ENCODE peak calls at places on chromosomes 1 and 21, in four cellular contexts. U is stimulated activated naive B cell treated with anti-CD40 and anti-IgM and Interleukin-4, amounts not matched to agents 10 μg/mL and 1 μg/mL and 100 μg/mL, for 72 hours; A is right cardiac atrium; J is adipocyte. B is an unnamed sample.
A peak's percentile ranks its signal among the peaks of the same experiment; 100 is the strongest.

GRCh38 chr1:97623220-97623619 is 297.6 kb downstream of the DPYD start:
- DNase-seq in J (no peak), U (no peak), A (no peak), B (no peak)

GRCh38 chr1:155127672-155128468 is at the start of gene EFNA1:
- DNase-seq in J (peak; percentile 76), U (no peak), A (peak; percentile 91), B (peak; percentile 70)

GRCh38 chr1:28156821-28157220 is 19.7 kb downstream of the PTAFR start:
- DNase-seq in J (no peak), A (peak; percentile 67), U (no peak), B (no peak)

GRCh38 chr21:44047996-44048560 is 36.0 kb downstream of the TRAPPC10 start:
- DNase-seq in A (no peak), J (no peak), U (no peak), B (no peak)

GRCh38 chr1:1781526-1781903 is 3.2 kb upstream of the NADK start:
- DNase-seq in J (no peak), A (no peak), U (no peak), B (no peak)

GRCh38 chr1:10656431-10656830 is 140.0 kb downstream of the CASZ1 start:
- DNase-seq in A (no peak), J (no peak), U (no peak), B (no peak)

GRCh38 chr1:224308064-224308463 is 21.9 kb downstream of the NVL start:
- DNase-seq in J (no peak), U (no peak), A (no peak), B (no peak)

GRCh38 chr1:239239529-239239928 is 146.8 kb upstream of the CHRM3 start:
- DNase-seq in U (no peak), J (no peak), A (no peak), B (no peak)

GRCh38 chr1:180644526-180645206 is 12.8 kb downstream of the XPR1 start:
- DNase-seq in J (no peak), A (no peak), U (no peak), B (no peak)

GRCh38 chr21:16082038-16082816 is 352.4 kb downstream of the USP25 start:
- DNase-seq in J (peak; percentile 88), A (no peak), U (no peak), B (no peak)

GRCh38 chr1:6365047-6365446 is 28.5 kb downstream of the ACOT7 start:
- DNase-seq in A (no peak), J (no peak), U (no peak), B (peak; percentile 58)